ENCODE peak calls at places on chromosomes 11 and 22, in ten cellular contexts. Y is DND-41, F is AG04450, H is kidney epithelial cell, I is nephron progenitor cell, O is pancreas, V is Peyer's patch, Z is HFFc6, Q is NB4, C is omental fat pad. P is an unnamed sample.

GRCh38 chr11:119149371-119150275 is 771 bp downstream of the ABCG4 start:
- DNase-seq in I (peak), C (no peak), Y (peak), Z (no peak), H (no peak), V (no peak), Q (peak), F (no peak), O (no peak), P (no peak)

GRCh38 chr11:15897211-15897960 is 459.0 kb downstream of the SOX6 start:
- DNase-seq in C (no peak), V (no peak), Y (no peak), F (peak), Q (no peak), I (no peak), Z (peak), H (peak), O (no peak), P (no peak)

GRCh38 chr11:2483426-2483825 is 38.6 kb downstream of the KCNQ1 start:
- DNase-seq in Q (no peak), Z (no peak), Y (no peak), H (no peak), O (no peak), V (no peak), I (no peak), C (no peak), F (no peak), P (no peak)

GRCh38 chr22:39408173-39408572 is 8.6 kb downstream of the TAB1 start:
- DNase-seq in Q (no peak), O (no peak), Z (no peak), F (no peak), V (no peak), H (no peak), C (no peak), Y (no peak), I (no peak), P (no peak)

GRCh38 chr11:103338621-103339484 is 229.6 kb downstream of the DYNC2H1 start:
- DNase-seq in C (no peak), O (no peak), F (no peak), V (no peak), H (no peak), I (peak), Y (no peak), Z (peak), Q (peak), P (no peak)

GRCh38 chr11:76524461-76524860 is 79.6 kb downstream of the EMSY start:
- DNase-seq in Q (no peak), Z (peak), H (no peak), I (no peak), F (no peak), Y (no peak), C (no peak), V (no peak), O (no peak), P (no peak)

GRCh38 chr11:6300325-6300724 is 20.0 kb downstream of the CAVIN3 start:
- DNase-seq in C (no peak), V (no peak), Y (no peak), H (no peak), F (no peak), I (no peak), Q (no peak), O (no peak), Z (no peak), P (no peak)

GRCh38 chr11:68843052-68843561 is 1.4 kb upstream of the CPT1A start:
- DNase-seq in H (no peak), Z (no peak), Y (peak), Q (peak), C (no peak), V (peak), F (no peak), I (no peak), O (no peak), P (no peak)

DNA sequence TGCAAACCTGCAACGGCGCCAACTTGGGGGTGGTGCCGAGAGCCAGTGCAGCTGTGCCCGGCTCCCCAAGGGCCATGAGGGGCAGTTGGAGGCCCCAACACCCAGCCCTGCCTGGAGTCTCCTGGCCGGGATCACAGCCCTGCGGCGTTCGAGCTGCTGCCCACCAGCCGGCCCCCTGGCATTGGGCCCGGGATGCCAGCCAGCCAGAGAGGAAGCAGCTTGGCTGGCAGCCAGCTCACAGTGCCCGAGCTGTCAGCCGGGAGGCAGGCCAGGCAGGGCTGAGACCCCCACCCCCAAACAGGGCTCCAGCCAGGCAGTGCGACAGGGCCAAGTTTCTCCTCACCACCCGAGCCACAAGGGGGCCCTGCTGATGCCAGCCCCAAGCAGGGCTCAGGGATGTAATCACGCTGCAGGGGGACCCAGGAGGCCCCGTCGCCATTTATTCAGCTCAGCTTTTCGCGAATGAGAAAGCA is 26.0 kb upstream of the TCF20 start:
- DNase-seq in Q (no peak), V (no peak), Z (no peak), H (no peak), I (no peak), Y (no peak), C (no peak), O (peak), F (no peak), P (no peak)
- TF ChIP-seq CTCF in Q (no peak), V (peak), Z (peak), H (peak), I (no peak), Y (peak), C (no peak), O (no peak), F (peak), P (no peak)

DNA sequence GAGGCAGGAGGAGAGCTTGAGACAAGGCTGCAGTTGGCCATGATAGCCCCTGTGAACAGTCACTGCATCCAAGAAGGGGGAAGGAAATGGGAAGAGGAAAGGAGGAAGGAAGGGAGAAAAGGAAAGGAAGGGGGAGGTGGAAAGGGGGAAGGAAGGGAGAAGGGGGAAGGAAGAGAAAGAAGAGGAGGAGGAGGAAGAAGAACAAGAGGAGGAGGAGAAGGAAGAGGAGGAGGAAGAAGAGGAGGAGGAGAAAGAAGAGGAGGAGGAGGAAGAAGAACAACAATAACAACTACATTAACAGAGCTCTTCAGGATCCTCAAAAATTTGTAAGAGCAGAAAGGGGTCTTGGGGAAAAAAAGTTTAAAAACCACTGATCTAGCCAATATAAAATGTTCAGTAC is 5.2 kb downstream of the RAB6A start:
- DNase-seq in Y (no peak), Z (no peak), I (no peak), H (no peak), F (no peak), Q (no peak), C (no peak), V (no peak), O (no peak), P (no peak)
- TF ChIP-seq CTCF in Y (no peak), Z (no peak), I (no peak), H (no peak), F (no peak), Q (no peak), C (no peak), V (no peak), O (no peak), P (no peak)

DNA sequence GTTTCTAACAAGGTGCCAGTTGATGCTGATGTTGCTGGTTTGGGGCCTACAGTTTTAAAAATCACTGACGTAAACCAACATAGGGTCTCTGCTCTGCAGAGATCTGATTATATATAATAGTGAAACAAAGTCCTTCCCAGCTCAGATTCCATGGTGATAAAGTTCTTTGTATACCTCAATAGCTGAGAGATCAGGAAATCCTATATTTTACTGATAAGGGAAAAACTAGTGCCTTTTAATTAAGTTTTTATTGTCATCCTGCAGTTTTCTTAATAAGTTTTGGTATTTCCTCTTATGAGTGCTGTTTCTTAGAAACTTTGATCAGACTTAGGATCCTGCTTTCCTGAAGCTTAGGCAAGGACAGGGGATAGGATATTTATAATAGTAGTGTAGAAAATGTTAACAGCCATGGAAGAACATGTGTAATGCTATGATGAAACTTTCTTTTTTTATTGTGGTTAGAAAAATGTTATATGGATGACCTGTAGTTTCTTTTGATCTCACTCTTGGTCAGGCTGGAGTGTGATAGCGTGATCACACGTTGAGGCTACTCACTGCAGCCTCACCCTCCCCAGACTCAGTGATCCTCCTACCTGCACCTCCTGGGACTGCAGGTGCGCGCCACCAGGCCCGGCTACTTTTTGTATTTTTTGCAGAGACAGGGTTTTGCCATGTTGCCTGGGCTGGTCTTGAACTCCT is 14.1 kb downstream of the CAPRIN1 start:
- DNase-seq in Z (peak), F (no peak), Q (no peak), V (no peak), C (no peak), O (no peak), H (no peak), Y (no peak), I (no peak), P (no peak)
- TF ChIP-seq CTCF in Z (peak), F (no peak), Q (no peak), V (peak), C (no peak), O (no peak), H (peak), Y (peak), I (no peak), P (no peak)

GRCh38 chr22:35337932-35338331 is 38.2 kb downstream of the TOM1 start:
- DNase-seq in C (no peak), H (no peak), Y (peak), Z (no peak), O (no peak), Q (peak), V (no peak), F (no peak), I (no peak), P (no peak)
- TF ChIP-seq CTCF in C (no peak), H (peak), Y (peak), Z (peak), O (no peak), Q (peak), V (no peak), F (no peak), I (no peak), P (peak)

GRCh38 chr22:38232196-38232595 is 30.4 kb downstream of the MAFF start:
- DNase-seq in F (no peak), I (no peak), Q (no peak), O (no peak), C (no peak), Z (no peak), H (no peak), V (no peak), Y (no peak), P (no peak)

GRCh38 chr22:38228873-38229740 is 27.3 kb downstream of the MAFF start:
- DNase-seq in O (no peak), F (no peak), Q (no peak), C (no peak), Y (no peak), I (no peak), H (no peak), V (no peak), Z (peak), P (no peak)

GRCh38 chr22:38233427-38233826 is 31.6 kb downstream of the MAFF start:
- DNase-seq in F (no peak), Z (no peak), O (no peak), Y (no peak), C (no peak), H (no peak), I (no peak), V (no peak), Q (no peak), P (no peak)

GRCh38 chr22:38230108-38230825 is 28.5 kb downstream of the MAFF start:
- DNase-seq in V (no peak), Z (no peak), Y (peak), H (no peak), O (no peak), F (no peak), Q (peak), I (no peak), C (no peak), P (no peak)

GRCh38 chr22:38230916-38231315 is 29.1 kb downstream of the MAFF start:
- DNase-seq in C (no peak), Q (no peak), V (no peak), H (no peak), F (no peak), I (no peak), Z (no peak), Y (no peak), O (no peak), P (no peak)
- TF ChIP-seq CTCF in C (no peak), Q (no peak), V (no peak), H (no peak), F (no peak), I (no peak), Z (no peak), Y (no peak), O (no peak), P (no peak)

GRCh38 chr11:117842131-117842941 is 17.8 kb upstream of the FXYD2 start:
- DNase-seq in C (no peak), F (no peak), Y (no peak), Z (no peak), H (no peak), O (peak), Q (peak), V (peak), I (no peak), P (peak)
- TF ChIP-seq CTCF in C (no peak), F (no peak), Y (no peak), Z (no peak), H (no peak), O (no peak), Q (peak), V (no peak), I (no peak), P (no peak)

GRCh38 chr11:9847636-9848035 is 183.8 kb downstream of the SWAP70 start:
- DNase-seq in Y (no peak), Z (no peak), O (no peak), H (no peak), F (no peak), V (no peak), Q (no peak), I (no peak), C (no peak), P (no peak)
- TF ChIP-seq CTCF in Y (no peak), Z (no peak), O (no peak), H (no peak), F (no peak), V (no peak), Q (no peak), I (no peak), C (no peak), P (no peak)